ENCODE peak calls at places on chromosomes 7 and 10, in eight cellular contexts. One of them, this sample, is unnamed.

GRCh38 chr7:150377116-150377979 is 1.8 kb upstream of the ZNF775 start:
- DNase-seq in body of pancreas: no peak
- DNase-seq in NCI-H748 treated with DMSO at 0.1 percent for 48 hours: no peak
- DNase-seq in cardiac fibroblast: no peak
- DNase-seq in Peyer's patch: no peak
- DNase-seq in nephron progenitor cell: no peak
- DNase-seq in AG09309: no peak
- DNase-seq in stimulated activated CD4-positive, alpha-beta T cell treated with anti-CD3 and anti-CD28 coated beads, Interleukin-2, amount 100 ng/mL, for 24 hours: no peak
- DNase-seq in this sample: no peak

GRCh38 chr7:107179326-107180163 is 10.7 kb downstream of the HBP1 start:
- DNase-seq in body of pancreas: no peak
- DNase-seq in NCI-H748 treated with DMSO at 0.1 percent for 48 hours: no peak
- DNase-seq in cardiac fibroblast: no peak
- DNase-seq in Peyer's patch: no peak
- DNase-seq in nephron progenitor cell: no peak
- DNase-seq in AG09309: no peak
- DNase-seq in stimulated activated CD4-positive, alpha-beta T cell treated with anti-CD3 and anti-CD28 coated beads, Interleukin-2, amount 100 ng/mL, for 24 hours: no peak
- DNase-seq in this sample: no peak

GRCh38 chr10:60208676-60209269 is 180.9 kb downstream of the ANK3 start:
- DNase-seq in body of pancreas: no peak
- DNase-seq in NCI-H748 treated with DMSO at 0.1 percent for 48 hours: peak
- DNase-seq in cardiac fibroblast: peak
- DNase-seq in Peyer's patch: no peak
- DNase-seq in nephron progenitor cell: no peak
- DNase-seq in AG09309: no peak
- DNase-seq in stimulated activated CD4-positive, alpha-beta T cell treated with anti-CD3 and anti-CD28 coated beads, Interleukin-2, amount 100 ng/mL, for 24 hours: no peak
- DNase-seq in this sample: no peak

GRCh38 chr7:32937344-32938174 is 19.7 kb upstream of the FKBP9 start:
- DNase-seq in body of pancreas: peak
- DNase-seq in NCI-H748 treated with DMSO at 0.1 percent for 48 hours: peak
- DNase-seq in cardiac fibroblast: peak
- DNase-seq in Peyer's patch: no peak
- DNase-seq in nephron progenitor cell: no peak
- DNase-seq in AG09309: no peak
- DNase-seq in stimulated activated CD4-positive, alpha-beta T cell treated with anti-CD3 and anti-CD28 coated beads, Interleukin-2, amount 100 ng/mL, for 24 hours: no peak
- DNase-seq in this sample: no peak

GRCh38 chr10:73529089-73529832 is 33.4 kb upstream of the PPP3CB start:
- DNase-seq in body of pancreas: peak
- DNase-seq in NCI-H748 treated with DMSO at 0.1 percent for 48 hours: peak
- DNase-seq in cardiac fibroblast: peak
- DNase-seq in Peyer's patch: peak
- DNase-seq in nephron progenitor cell: peak
- DNase-seq in AG09309: peak
- DNase-seq in stimulated activated CD4-positive, alpha-beta T cell treated with anti-CD3 and anti-CD28 coated beads, Interleukin-2, amount 100 ng/mL, for 24 hours: peak
- DNase-seq in this sample: peak

GRCh38 chr10:74857586-74857985 is 31.2 kb downstream of the KAT6B start:
- DNase-seq in body of pancreas: no peak
- DNase-seq in NCI-H748 treated with DMSO at 0.1 percent for 48 hours: no peak
- DNase-seq in cardiac fibroblast: no peak
- DNase-seq in Peyer's patch: no peak
- DNase-seq in nephron progenitor cell: no peak
- DNase-seq in AG09309: no peak
- DNase-seq in stimulated activated CD4-positive, alpha-beta T cell treated with anti-CD3 and anti-CD28 coated beads, Interleukin-2, amount 100 ng/mL, for 24 hours: no peak
- DNase-seq in this sample: no peak

GRCh38 chr7:79459381-79459780 is 5.9 kb upstream of the MAGI2 start:
- DNase-seq in body of pancreas: no peak
- DNase-seq in NCI-H748 treated with DMSO at 0.1 percent for 48 hours: no peak
- DNase-seq in cardiac fibroblast: no peak
- DNase-seq in Peyer's patch: no peak
- DNase-seq in nephron progenitor cell: no peak
- DNase-seq in AG09309: peak
- DNase-seq in stimulated activated CD4-positive, alpha-beta T cell treated with anti-CD3 and anti-CD28 coated beads, Interleukin-2, amount 100 ng/mL, for 24 hours: no peak
- DNase-seq in this sample: no peak

GRCh38 chr7:152512711-152513110 is 76.9 kb upstream of the KMT2C start:
- DNase-seq in body of pancreas: no peak
- DNase-seq in NCI-H748 treated with DMSO at 0.1 percent for 48 hours: no peak
- DNase-seq in cardiac fibroblast: no peak
- DNase-seq in Peyer's patch: no peak
- DNase-seq in nephron progenitor cell: no peak
- DNase-seq in AG09309: no peak
- DNase-seq in stimulated activated CD4-positive, alpha-beta T cell treated with anti-CD3 and anti-CD28 coated beads, Interleukin-2, amount 100 ng/mL, for 24 hours: no peak
- DNase-seq in this sample: no peak

GRCh38 chr7:27158436-27159277 is 2.2 kb upstream of the HOXA7 start:
- DNase-seq in body of pancreas: no peak
- DNase-seq in NCI-H748 treated with DMSO at 0.1 percent for 48 hours: no peak
- DNase-seq in cardiac fibroblast: no peak
- DNase-seq in Peyer's patch: no peak
- DNase-seq in nephron progenitor cell: peak
- DNase-seq in AG09309: no peak
- DNase-seq in stimulated activated CD4-positive, alpha-beta T cell treated with anti-CD3 and anti-CD28 coated beads, Interleukin-2, amount 100 ng/mL, for 24 hours: no peak
- DNase-seq in this sample: no peak

GRCh38 chr7:17056491-17057142 is 174.8 kb upstream of the AGR3 start:
- DNase-seq in body of pancreas: no peak
- DNase-seq in NCI-H748 treated with DMSO at 0.1 percent for 48 hours: no peak
- DNase-seq in cardiac fibroblast: peak
- DNase-seq in Peyer's patch: no peak
- DNase-seq in nephron progenitor cell: no peak
- DNase-seq in AG09309: no peak
- DNase-seq in stimulated activated CD4-positive, alpha-beta T cell treated with anti-CD3 and anti-CD28 coated beads, Interleukin-2, amount 100 ng/mL, for 24 hours: no peak
- DNase-seq in this sample: no peak

GRCh38 chr10:60123172-60123571 is 216.8 kb upstream of the CCDC6 start:
- DNase-seq in body of pancreas: no peak
- DNase-seq in NCI-H748 treated with DMSO at 0.1 percent for 48 hours: no peak
- DNase-seq in cardiac fibroblast: peak
- DNase-seq in Peyer's patch: no peak
- DNase-seq in nephron progenitor cell: no peak
- DNase-seq in AG09309: peak
- DNase-seq in stimulated activated CD4-positive, alpha-beta T cell treated with anti-CD3 and anti-CD28 coated beads, Interleukin-2, amount 100 ng/mL, for 24 hours: no peak
- DNase-seq in this sample: no peak

GRCh38 chr10:1156616-1156886 is 100.4 kb downstream of the WDR37 start:
- DNase-seq in body of pancreas: no peak
- DNase-seq in NCI-H748 treated with DMSO at 0.1 percent for 48 hours: no peak
- DNase-seq in cardiac fibroblast: no peak
- DNase-seq in Peyer's patch: no peak
- DNase-seq in nephron progenitor cell: no peak
- DNase-seq in AG09309: no peak
- DNase-seq in stimulated activated CD4-positive, alpha-beta T cell treated with anti-CD3 and anti-CD28 coated beads, Interleukin-2, amount 100 ng/mL, for 24 hours: no peak
- DNase-seq in this sample: no peak

GRCh38 chr10:53664620-53665019 is 892.0 kb upstream of the MBL2 start:
- DNase-seq in body of pancreas: peak
- DNase-seq in NCI-H748 treated with DMSO at 0.1 percent for 48 hours: peak
- DNase-seq in cardiac fibroblast: peak
- DNase-seq in Peyer's patch: no peak
- DNase-seq in nephron progenitor cell: peak
- DNase-seq in AG09309: no peak
- DNase-seq in stimulated activated CD4-positive, alpha-beta T cell treated with anti-CD3 and anti-CD28 coated beads, Interleukin-2, amount 100 ng/mL, for 24 hours: no peak
- DNase-seq in this sample: no peak

GRCh38 chr10:15585303-15585715 is 134.4 kb downstream of the ITGA8 start:
- DNase-seq in body of pancreas: peak
- DNase-seq in NCI-H748 treated with DMSO at 0.1 percent for 48 hours: peak
- DNase-seq in cardiac fibroblast: peak
- DNase-seq in Peyer's patch: no peak
- DNase-seq in nephron progenitor cell: peak
- DNase-seq in AG09309: no peak
- DNase-seq in stimulated activated CD4-positive, alpha-beta T cell treated with anti-CD3 and anti-CD28 coated beads, Interleukin-2, amount 100 ng/mL, for 24 hours: peak
- DNase-seq in this sample: peak

GRCh38 chr7:17367502-17367901 is 69.0 kb downstream of the AHR start:
- DNase-seq in body of pancreas: no peak
- DNase-seq in NCI-H748 treated with DMSO at 0.1 percent for 48 hours: no peak
- DNase-seq in cardiac fibroblast: peak
- DNase-seq in Peyer's patch: no peak
- DNase-seq in nephron progenitor cell: no peak
- DNase-seq in AG09309: no peak
- DNase-seq in stimulated activated CD4-positive, alpha-beta T cell treated with anti-CD3 and anti-CD28 coated beads, Interleukin-2, amount 100 ng/mL, for 24 hours: no peak
- DNase-seq in this sample: no peak

GRCh38 chr7:44846816-44847508 is 925 bp downstream of the H2AZ2 start:
- DNase-seq in body of pancreas: no peak
- DNase-seq in NCI-H748 treated with DMSO at 0.1 percent for 48 hours: no peak
- DNase-seq in cardiac fibroblast: no peak
- DNase-seq in Peyer's patch: no peak
- DNase-seq in nephron progenitor cell: no peak
- DNase-seq in AG09309: no peak
- DNase-seq in stimulated activated CD4-positive, alpha-beta T cell treated with anti-CD3 and anti-CD28 coated beads, Interleukin-2, amount 100 ng/mL, for 24 hours: no peak
- DNase-seq in this sample: no peak

GRCh38 chr7:143398616-143399015 is 10.0 kb downstream of the EPHA1 start:
- DNase-seq in body of pancreas: no peak
- DNase-seq in NCI-H748 treated with DMSO at 0.1 percent for 48 hours: no peak
- DNase-seq in cardiac fibroblast: no peak
- DNase-seq in Peyer's patch: no peak
- DNase-seq in nephron progenitor cell: no peak
- DNase-seq in AG09309: no peak
- DNase-seq in stimulated activated CD4-positive, alpha-beta T cell treated with anti-CD3 and anti-CD28 coated beads, Interleukin-2, amount 100 ng/mL, for 24 hours: no peak
- DNase-seq in this sample: peak

GRCh38 chr10:34916368-34916767 is 101.3 kb upstream of the PARD3 start:
- DNase-seq in body of pancreas: no peak
- DNase-seq in NCI-H748 treated with DMSO at 0.1 percent for 48 hours: no peak
- DNase-seq in cardiac fibroblast: peak
- DNase-seq in Peyer's patch: no peak
- DNase-seq in nephron progenitor cell: no peak
- DNase-seq in AG09309: peak
- DNase-seq in stimulated activated CD4-positive, alpha-beta T cell treated with anti-CD3 and anti-CD28 coated beads, Interleukin-2, amount 100 ng/mL, for 24 hours: no peak
- DNase-seq in this sample: no peak

GRCh38 chr10:72375173-72375572 is 20.5 kb upstream of the DNAJB12 start:
- DNase-seq in body of pancreas: no peak
- DNase-seq in NCI-H748 treated with DMSO at 0.1 percent for 48 hours: no peak
- DNase-seq in cardiac fibroblast: peak
- DNase-seq in Peyer's patch: no peak
- DNase-seq in nephron progenitor cell: no peak
- DNase-seq in AG09309: no peak
- DNase-seq in stimulated activated CD4-positive, alpha-beta T cell treated with anti-CD3 and anti-CD28 coated beads, Interleukin-2, amount 100 ng/mL, for 24 hours: no peak
- DNase-seq in this sample: no peak

GRCh38 chr10:103676851-103677417 is 178.4 kb downstream of the SH3PXD2A start:
- DNase-seq in body of pancreas: peak
- DNase-seq in NCI-H748 treated with DMSO at 0.1 percent for 48 hours: no peak
- DNase-seq in cardiac fibroblast: peak
- DNase-seq in Peyer's patch: no peak
- DNase-seq in nephron progenitor cell: no peak
- DNase-seq in AG09309: peak
- DNase-seq in stimulated activated CD4-positive, alpha-beta T cell treated with anti-CD3 and anti-CD28 coated beads, Interleukin-2, amount 100 ng/mL, for 24 hours: no peak
- DNase-seq in this sample: no peak

GRCh38 chr7:74097937-74098614 is 14.5 kb downstream of the LIMK1 start:
- DNase-seq in body of pancreas: peak
- DNase-seq in NCI-H748 treated with DMSO at 0.1 percent for 48 hours: no peak
- DNase-seq in cardiac fibroblast: peak
- DNase-seq in Peyer's patch: no peak
- DNase-seq in nephron progenitor cell: no peak
- DNase-seq in AG09309: peak
- DNase-seq in stimulated activated CD4-positive, alpha-beta T cell treated with anti-CD3 and anti-CD28 coated beads, Interleukin-2, amount 100 ng/mL, for 24 hours: no peak
- DNase-seq in this sample: no peak

GRCh38 chr10:4758256-4758655 is 67.8 kb upstream of the AKR1E2 start:
- DNase-seq in body of pancreas: no peak
- DNase-seq in NCI-H748 treated with DMSO at 0.1 percent for 48 hours: no peak
- DNase-seq in cardiac fibroblast: no peak
- DNase-seq in Peyer's patch: no peak
- DNase-seq in nephron progenitor cell: no peak
- DNase-seq in AG09309: no peak
- DNase-seq in stimulated activated CD4-positive, alpha-beta T cell treated with anti-CD3 and anti-CD28 coated beads, Interleukin-2, amount 100 ng/mL, for 24 hours: no peak
- DNase-seq in this sample: no peak

GRCh38 chr7:4085937-4086691 is 596.0 kb upstream of the FOXK1 start:
- DNase-seq in body of pancreas: no peak
- DNase-seq in NCI-H748 treated with DMSO at 0.1 percent for 48 hours: no peak
- DNase-seq in cardiac fibroblast: no peak
- DNase-seq in Peyer's patch: no peak
- DNase-seq in nephron progenitor cell: no peak
- DNase-seq in AG09309: no peak
- DNase-seq in stimulated activated CD4-positive, alpha-beta T cell treated with anti-CD3 and anti-CD28 coated beads, Interleukin-2, amount 100 ng/mL, for 24 hours: no peak
- DNase-seq in this sample: no peak

GRCh38 chr7:138125598-138126111 is 49.4 kb downstream of the AKR1D1 start:
- DNase-seq in body of pancreas: no peak
- DNase-seq in NCI-H748 treated with DMSO at 0.1 percent for 48 hours: no peak
- DNase-seq in cardiac fibroblast: no peak
- DNase-seq in Peyer's patch: no peak
- DNase-seq in nephron progenitor cell: no peak
- DNase-seq in AG09309: no peak
- DNase-seq in stimulated activated CD4-positive, alpha-beta T cell treated with anti-CD3 and anti-CD28 coated beads, Interleukin-2, amount 100 ng/mL, for 24 hours: no peak
- DNase-seq in this sample: no peak

GRCh38 chr10:110151467-110151866 is 55.9 kb upstream of the MXI1 start:
- DNase-seq in body of pancreas: peak
- DNase-seq in NCI-H748 treated with DMSO at 0.1 percent for 48 hours: peak
- DNase-seq in cardiac fibroblast: no peak
- DNase-seq in Peyer's patch: no peak
- DNase-seq in nephron progenitor cell: peak
- DNase-seq in AG09309: no peak
- DNase-seq in stimulated activated CD4-positive, alpha-beta T cell treated with anti-CD3 and anti-CD28 coated beads, Interleukin-2, amount 100 ng/mL, for 24 hours: no peak
- DNase-seq in this sample: no peak

GRCh38 chr7:104982773-104983619 is 31.0 kb upstream of the KMT2E start:
- DNase-seq in body of pancreas: peak
- DNase-seq in NCI-H748 treated with DMSO at 0.1 percent for 48 hours: peak
- DNase-seq in cardiac fibroblast: no peak
- DNase-seq in Peyer's patch: no peak
- DNase-seq in nephron progenitor cell: no peak
- DNase-seq in AG09309: no peak
- DNase-seq in stimulated activated CD4-positive, alpha-beta T cell treated with anti-CD3 and anti-CD28 coated beads, Interleukin-2, amount 100 ng/mL, for 24 hours: no peak
- DNase-seq in this sample: no peak

GRCh38 chr7:116547347-116547746 is 22.5 kb downstream of the CAV1 start:
- DNase-seq in body of pancreas: no peak
- DNase-seq in NCI-H748 treated with DMSO at 0.1 percent for 48 hours: no peak
- DNase-seq in cardiac fibroblast: no peak
- DNase-seq in Peyer's patch: no peak
- DNase-seq in nephron progenitor cell: no peak
- DNase-seq in AG09309: peak
- DNase-seq in stimulated activated CD4-positive, alpha-beta T cell treated with anti-CD3 and anti-CD28 coated beads, Interleukin-2, amount 100 ng/mL, for 24 hours: no peak
- DNase-seq in this sample: no peak